ENCODE peak calls at places on chromosomes 3 and 15, in seven cellular contexts. L is GM23248; J is cardiac muscle cell; I is ovary; N is HepG2; A is CD8-positive, alpha-beta memory T cell; S is heart right ventricle. V is an unnamed sample. For H3K4me1 and H3K36me3, the result is how much of the 10 kb centered on the place peaks cover.

GRCh38 chr3:185215873-185216586 is 37.8 kb downstream of the EHHADH start:
- DNase-seq in L (peak), J (peak), I (no peak), N (peak), A (no peak), S (no peak), V (no peak)

GRCh38 chr15:91692596-91692995 is 160.9 kb upstream of the SLCO3A1 start:
- DNase-seq in L (no peak), J (no peak), I (no peak), N (no peak), A (no peak), S (no peak), V (no peak)

GRCh38 chr15:79430901-79431635 is 1.1 kb upstream of the MINAR1 start:
- DNase-seq in L (no peak), J (peak), I (no peak), N (no peak), A (no peak), S (no peak), V (no peak)

GRCh38 chr3:64489361-64490044 is 198.3 kb downstream of the ADAMTS9 start:
- DNase-seq in L (no peak), J (peak), I (peak), N (no peak), A (no peak), S (peak), V (peak)

GRCh38 chr15:73399163-73399562 is 30.4 kb upstream of the HCN4 start:
- DNase-seq in L (no peak), J (no peak), I (no peak), N (no peak), A (no peak), S (no peak), V (no peak)

GRCh38 chr15:59917504-59918157 is 86.5 kb upstream of the FOXB1 start:
- DNase-seq in L (peak), J (peak), I (no peak), N (peak), A (peak), S (peak), V (peak)

GRCh38 chr3:38022887-38023709 is 6.3 kb downstream of the PLCD1 start:
- DNase-seq in L (no peak), J (no peak), I (peak), N (no peak), A (no peak), S (peak), V (no peak)

GRCh38 chr15:89958107-89958805 is 42.9 kb upstream of the ZNF710 start:
- DNase-seq in L (no peak), J (no peak), I (peak), N (peak), A (no peak), S (no peak), V (peak)

GRCh38 chr3:13190376-13190762 is 117.1 kb upstream of the IQSEC1 start:
- DNase-seq in L (no peak), J (no peak), I (no peak), N (peak), A (no peak), S (no peak), V (no peak)

GRCh38 chr15:35925634-35926380 is 379.8 kb upstream of the DPH6 start:
- DNase-seq in L (peak), J (no peak), I (no peak), N (no peak), A (no peak), S (no peak), V (no peak)

GRCh38 chr3:187533797-187534196 is 136.4 kb downstream of the SST start:
- DNase-seq in L (no peak), J (no peak), I (no peak), N (no peak), A (no peak), S (no peak), V (peak)

GRCh38 chr3:132268956-132269355 is 48.3 kb upstream of the ACP3 start:
- DNase-seq in L (peak), J (no peak), I (no peak), N (no peak), A (no peak), S (no peak), V (no peak)

GRCh38 chr15:49978171-49978570 is 140.9 kb downstream of the ATP8B4 start:
- DNase-seq in L (no peak), J (no peak), I (no peak), N (no peak), A (no peak), S (no peak), V (no peak)

GRCh38 chr3:27310693-27311092 is 58.5 kb downstream of the NEK10 start:
- DNase-seq in L (peak), J (no peak), I (no peak), N (no peak), A (no peak), S (no peak), V (no peak)

GRCh38 chr15:27768731-27769510 is 330.2 kb downstream of the OCA2 start:
- DNase-seq in L (no peak), J (no peak), I (no peak), N (no peak), A (no peak), S (no peak), V (no peak)

GRCh38 chr3:115341208-115341607 is 194.1 kb upstream of the ZBTB20 start:
- DNase-seq in L (peak), J (no peak), I (no peak), N (no peak), A (no peak), S (no peak), V (no peak)

GRCh38 chr3:151011427-151011826 is 38.9 kb upstream of the CLRN1 start:
- DNase-seq in L (peak), J (peak), I (no peak), N (no peak), A (no peak), S (no peak), V (no peak)

GRCh38 chr15:78979456-78980320 is 34.8 kb upstream of the CTSH start:
- DNase-seq in L (peak), J (peak), I (peak), N (peak), A (no peak), S (peak), V (peak)

GRCh38 chr3:43960448-43960840 is 269.7 kb downstream of the ABHD5 start:
- DNase-seq in L (peak), J (peak), I (no peak), N (no peak), A (no peak), S (no peak), V (no peak)

GRCh38 chr3:146814601-146815315 is 209.6 kb upstream of the PLSCR5 start:
- DNase-seq in L (peak), J (no peak), I (no peak), N (no peak), A (no peak), S (no peak), V (no peak)

GRCh38 chr3:190514163-190515153 is 573 bp downstream of the IL1RAP start:
- DNase-seq in L (peak), J (peak), I (peak), N (peak), A (peak), S (peak), V (peak)

GRCh38 chr15:69149803-69150202 is 10.6 kb upstream of the GLCE start:
- DNase-seq in L (no peak), J (no peak), I (no peak), N (peak), A (no peak), S (no peak), V (no peak)

GRCh38 chr3:30770387-30770786 is 124.1 kb downstream of the GADL1 start:
- DNase-seq in L (peak), J (peak), I (no peak), N (peak), A (no peak), S (peak), V (peak)

GRCh38 chr3:153749070-153749610 is 372.1 kb upstream of the ARHGEF26 start:
- DNase-seq in L (peak), J (peak), I (no peak), N (no peak), A (no peak), S (no peak), V (no peak)

GRCh38 chr15:63977102-63977501 is 69.2 kb downstream of the DAPK2 start:
- DNase-seq in L (no peak), J (no peak), I (no peak), N (no peak), A (no peak), S (no peak), V (no peak)

GRCh38 chr3:4613366-4613765 is 120.2 kb downstream of the ITPR1 start:
- DNase-seq in L (no peak), J (no peak), I (no peak), N (no peak), A (no peak), S (no peak), V (no peak)

GRCh38 chr3:71011565-71012287 is 571.8 kb downstream of the FOXP1 start:
- DNase-seq in L (no peak), J (no peak), I (no peak), N (no peak), A (no peak), S (no peak), V (no peak)

DNA sequence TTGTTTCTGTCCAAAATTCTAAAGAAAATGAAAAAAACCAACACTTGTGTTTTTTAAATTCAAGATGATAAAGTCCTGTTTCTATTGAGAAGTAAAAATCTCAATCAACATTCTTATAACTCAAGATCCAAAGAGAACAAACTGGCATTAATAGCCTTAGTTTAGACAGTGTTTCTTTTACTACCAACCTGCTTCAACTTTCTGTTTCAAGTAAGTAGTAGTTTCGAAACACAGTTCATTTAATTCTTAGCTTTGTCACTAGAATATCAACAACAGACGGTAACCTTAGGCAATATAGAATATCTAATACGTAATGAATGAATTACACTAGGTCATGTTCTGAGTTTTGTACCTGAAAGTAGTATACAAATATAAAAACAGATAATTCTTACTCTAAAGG is 23.7 kb downstream of the CIP2A start:
- DNase-seq in L (no peak), J (no peak), I (no peak), N (no peak), A (no peak), S (no peak), V (no peak)
- H3K4me3 ChIP-seq in L (no peak), J (no peak), I (no peak), N (no peak), A (no peak), S (no peak), V (no peak)

GRCh38 chr15:60971719-60972118 is 257.4 kb downstream of the RORA start:
- DNase-seq in L (no peak), J (no peak), I (no peak), N (no peak), A (no peak), S (no peak), V (no peak)
- H3K4me1 ChIP-seq in L (half or more), J (under half), I (under half), N (under half), A (under half), S (under half), V (under half)

GRCh38 chr3:11560746-11561145 is 83.0 kb downstream of the VGLL4 start:
- DNase-seq in L (no peak), J (no peak), I (peak), N (no peak), A (no peak), S (no peak), V (no peak)

GRCh38 chr3:11558002-11558401 is 85.7 kb downstream of the VGLL4 start:
- DNase-seq in L (peak), J (no peak), I (peak), N (no peak), A (no peak), S (no peak), V (no peak)

GRCh38 chr3:11558918-11559815 is 84.5 kb downstream of the VGLL4 start:
- DNase-seq in L (no peak), J (no peak), I (peak), N (peak), A (no peak), S (no peak), V (no peak)

GRCh38 chr3:11558461-11558903 is 85.2 kb downstream of the VGLL4 start:
- DNase-seq in L (no peak), J (no peak), I (peak), N (no peak), A (no peak), S (no peak), V (no peak)

DNA sequence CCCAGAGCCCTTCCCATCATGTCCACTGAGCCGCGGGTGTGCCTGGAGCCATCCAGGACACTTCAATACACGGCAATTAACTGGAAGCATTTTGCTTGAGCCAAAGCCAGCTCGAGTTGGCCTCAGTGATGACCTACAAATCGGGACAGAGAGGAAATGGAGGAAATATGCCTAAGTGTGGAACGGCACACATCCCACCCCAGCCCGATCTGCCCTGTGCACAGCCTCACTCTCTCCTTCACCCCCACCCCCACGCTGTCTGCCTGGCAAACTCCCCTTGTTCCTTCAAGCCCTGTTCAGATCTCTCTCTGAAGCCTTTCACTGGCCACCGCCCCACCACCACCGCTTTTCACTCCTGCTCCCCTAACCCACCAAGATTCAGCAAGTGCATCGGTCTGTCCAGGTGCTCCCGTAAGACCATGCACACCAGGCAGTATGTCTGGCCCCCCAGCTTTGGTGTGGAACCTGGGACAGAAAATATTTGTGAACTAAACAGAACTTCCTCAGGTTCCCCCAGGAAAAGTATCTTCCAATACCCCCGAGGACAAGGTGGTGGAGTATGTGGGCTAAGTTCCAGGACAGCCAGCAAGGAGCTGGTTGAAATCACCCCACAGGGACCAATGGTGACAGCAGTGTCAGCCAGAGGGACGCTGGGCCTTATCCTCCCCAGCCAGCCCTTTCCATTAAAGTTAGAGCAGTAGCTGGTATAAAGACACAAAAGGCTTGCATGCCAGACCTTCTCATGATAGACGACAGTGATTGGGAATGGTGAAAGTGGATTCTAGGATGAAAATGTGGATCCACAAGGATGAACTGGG is 83.7 kb downstream of the VGLL4 start:
- DNase-seq in L (no peak), J (no peak), I (peak), N (no peak), A (no peak), S (peak), V (no peak)
- H3K36me3 ChIP-seq in L (under half), J (under half), I (under half), N (half or more), A (under half), S (under half), V (under half)

GRCh38 chr3:196736670-196737374 is 2.8 kb upstream of the PAK2 start:
- DNase-seq in L (no peak), J (no peak), I (no peak), N (peak), A (no peak), S (no peak), V (no peak)

GRCh38 chr3:196737655-196738054 is 2.0 kb upstream of the PAK2 start:
- DNase-seq in L (no peak), J (no peak), I (no peak), N (peak), A (no peak), S (no peak), V (no peak)

GRCh38 chr3:196739671-196740475 is at the start of gene PAK2:
- DNase-seq in L (peak), J (peak), I (peak), N (peak), A (peak), S (peak), V (peak)

GRCh38 chr3:196740476-196741400 is 1.1 kb downstream of the PAK2 start:
- DNase-seq in L (peak), J (peak), I (peak), N (peak), A (no peak), S (peak), V (no peak)

DNA sequence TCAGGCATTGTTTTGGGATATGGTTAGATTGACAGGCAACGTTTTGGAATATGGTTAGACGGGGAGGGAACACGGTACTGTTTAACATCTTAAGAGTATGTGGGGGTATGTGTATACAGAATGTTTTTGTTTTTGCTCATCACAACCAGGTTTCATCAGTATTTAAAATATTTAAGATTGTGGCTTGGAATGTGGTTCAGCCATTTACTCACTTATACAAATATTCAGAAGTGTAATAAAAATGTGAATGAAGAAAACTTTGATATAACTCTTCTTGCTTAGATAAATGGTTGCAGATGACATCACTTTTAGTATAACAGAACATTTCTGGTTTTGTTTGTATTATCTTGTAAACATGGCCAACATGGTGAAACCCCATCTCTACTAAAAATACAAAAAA is 3.9 kb upstream of the PAK2 start:
- DNase-seq in L (peak), J (no peak), I (no peak), N (no peak), A (no peak), S (no peak), V (no peak)
- H3K4me3 ChIP-seq in L (no peak), J (no peak), I (no peak), N (no peak), A (no peak), S (no peak), V (no peak)

V was measured in Caco-2.